ENCODE peak calls at places on chromosomes 2 and 18, in four cellular contexts. One of them, this sample, is unnamed.
A peak's percentile ranks its signal among the peaks of the same experiment; 100 is the strongest.

GRCh38 chr2:241730679-241731293 is 3.6 kb upstream of the D2HGDH start:
- DNase-seq in stimulated activated CD8-positive, alpha-beta memory T cell treated with anti-CD3 and anti-CD28 coated beads, Interleukin-12 subunit alpha, Interleukin-12 subunit beta, amount 100 ng/mL, for 4 hours: no peak
- DNase-seq in COR-L47: no peak
- DNase-seq in AG04450: no peak
- DNase-seq in this sample: no peak

GRCh38 chr18:24982831-24983230 is 369.1 kb downstream of the ZNF521 start:
- DNase-seq in stimulated activated CD8-positive, alpha-beta memory T cell treated with anti-CD3 and anti-CD28 coated beads, Interleukin-12 subunit alpha, Interleukin-12 subunit beta, amount 100 ng/mL, for 4 hours: no peak
- DNase-seq in COR-L47: no peak
- DNase-seq in AG04450: no peak
- DNase-seq in this sample: no peak

GRCh38 chr2:236946871-236947270 is 138.8 kb upstream of the COPS8 start:
- DNase-seq in stimulated activated CD8-positive, alpha-beta memory T cell treated with anti-CD3 and anti-CD28 coated beads, Interleukin-12 subunit alpha, Interleukin-12 subunit beta, amount 100 ng/mL, for 4 hours: no peak
- DNase-seq in COR-L47: no peak
- DNase-seq in AG04450: no peak
- DNase-seq in this sample: no peak

GRCh38 chr2:36584148-36584794 is 13.7 kb downstream of the FEZ2 start:
- DNase-seq in stimulated activated CD8-positive, alpha-beta memory T cell treated with anti-CD3 and anti-CD28 coated beads, Interleukin-12 subunit alpha, Interleukin-12 subunit beta, amount 100 ng/mL, for 4 hours: no peak
- DNase-seq in COR-L47: no peak
- DNase-seq in AG04450: no peak
- DNase-seq in this sample: no peak

GRCh38 chr2:224217233-224217961 is 178.3 kb upstream of the SERPINE2 start:
- DNase-seq in stimulated activated CD8-positive, alpha-beta memory T cell treated with anti-CD3 and anti-CD28 coated beads, Interleukin-12 subunit alpha, Interleukin-12 subunit beta, amount 100 ng/mL, for 4 hours: no peak
- DNase-seq in COR-L47: no peak
- DNase-seq in AG04450: no peak
- DNase-seq in this sample: no peak

GRCh38 chr18:6060149-6060548 is 164.8 kb upstream of the TMEM200C start:
- DNase-seq in stimulated activated CD8-positive, alpha-beta memory T cell treated with anti-CD3 and anti-CD28 coated beads, Interleukin-12 subunit alpha, Interleukin-12 subunit beta, amount 100 ng/mL, for 4 hours: no peak
- DNase-seq in COR-L47: no peak
- DNase-seq in AG04450: no peak
- DNase-seq in this sample: no peak

GRCh38 chr2:210072493-210072892 is 70.1 kb downstream of the RPE start:
- DNase-seq in stimulated activated CD8-positive, alpha-beta memory T cell treated with anti-CD3 and anti-CD28 coated beads, Interleukin-12 subunit alpha, Interleukin-12 subunit beta, amount 100 ng/mL, for 4 hours: no peak
- DNase-seq in COR-L47: no peak
- DNase-seq in AG04450: no peak
- DNase-seq in this sample: no peak

GRCh38 chr2:108548221-108549003 is 14.1 kb downstream of the LIMS1 start:
- DNase-seq in stimulated activated CD8-positive, alpha-beta memory T cell treated with anti-CD3 and anti-CD28 coated beads, Interleukin-12 subunit alpha, Interleukin-12 subunit beta, amount 100 ng/mL, for 4 hours: no peak
- DNase-seq in COR-L47: no peak
- DNase-seq in AG04450: no peak
- DNase-seq in this sample: no peak

GRCh38 chr18:77320960-77321559 is 71.4 kb downstream of the GALR1 start:
- DNase-seq in stimulated activated CD8-positive, alpha-beta memory T cell treated with anti-CD3 and anti-CD28 coated beads, Interleukin-12 subunit alpha, Interleukin-12 subunit beta, amount 100 ng/mL, for 4 hours: no peak
- DNase-seq in COR-L47: no peak
- DNase-seq in AG04450: no peak
- DNase-seq in this sample: no peak

GRCh38 chr2:132646805-132647115 is 23.2 kb downstream of the LYPD1 start:
- DNase-seq in stimulated activated CD8-positive, alpha-beta memory T cell treated with anti-CD3 and anti-CD28 coated beads, Interleukin-12 subunit alpha, Interleukin-12 subunit beta, amount 100 ng/mL, for 4 hours: no peak
- DNase-seq in COR-L47: no peak
- DNase-seq in AG04450: no peak
- DNase-seq in this sample: no peak

GRCh38 chr2:179622122-179622521 is 239.3 kb downstream of the ZNF385B start:
- DNase-seq in stimulated activated CD8-positive, alpha-beta memory T cell treated with anti-CD3 and anti-CD28 coated beads, Interleukin-12 subunit alpha, Interleukin-12 subunit beta, amount 100 ng/mL, for 4 hours: no peak
- DNase-seq in COR-L47: no peak
- DNase-seq in AG04450: no peak
- DNase-seq in this sample: no peak

GRCh38 chr2:220078439-220078838 is 451.0 kb downstream of the SLC4A3 start:
- DNase-seq in stimulated activated CD8-positive, alpha-beta memory T cell treated with anti-CD3 and anti-CD28 coated beads, Interleukin-12 subunit alpha, Interleukin-12 subunit beta, amount 100 ng/mL, for 4 hours: no peak
- DNase-seq in COR-L47: no peak
- DNase-seq in AG04450: no peak
- DNase-seq in this sample: no peak

GRCh38 chr2:221563601-221564000 is 8.5 kb downstream of the EPHA4 start:
- DNase-seq in stimulated activated CD8-positive, alpha-beta memory T cell treated with anti-CD3 and anti-CD28 coated beads, Interleukin-12 subunit alpha, Interleukin-12 subunit beta, amount 100 ng/mL, for 4 hours: no peak
- DNase-seq in COR-L47: no peak
- DNase-seq in AG04450: no peak
- DNase-seq in this sample: no peak

GRCh38 chr2:177474904-177475474 is 82.4 kb downstream of the AGPS start:
- DNase-seq in stimulated activated CD8-positive, alpha-beta memory T cell treated with anti-CD3 and anti-CD28 coated beads, Interleukin-12 subunit alpha, Interleukin-12 subunit beta, amount 100 ng/mL, for 4 hours: no peak
- DNase-seq in COR-L47: no peak
- DNase-seq in AG04450: no peak
- DNase-seq in this sample: no peak

GRCh38 chr2:43086451-43087221 is 139.8 kb downstream of the ZFP36L2 start:
- DNase-seq in stimulated activated CD8-positive, alpha-beta memory T cell treated with anti-CD3 and anti-CD28 coated beads, Interleukin-12 subunit alpha, Interleukin-12 subunit beta, amount 100 ng/mL, for 4 hours: no peak
- DNase-seq in COR-L47: no peak
- DNase-seq in AG04450: peak; percentile 98
- DNase-seq in this sample: peak; percentile 37

GRCh38 chr2:88658318-88658717 is 31.1 kb upstream of the EIF2AK3 start:
- DNase-seq in stimulated activated CD8-positive, alpha-beta memory T cell treated with anti-CD3 and anti-CD28 coated beads, Interleukin-12 subunit alpha, Interleukin-12 subunit beta, amount 100 ng/mL, for 4 hours: no peak
- DNase-seq in COR-L47: no peak
- DNase-seq in AG04450: no peak
- DNase-seq in this sample: no peak

GRCh38 chr18:63444567-63444966 is 22.3 kb upstream of the VPS4B start:
- DNase-seq in stimulated activated CD8-positive, alpha-beta memory T cell treated with anti-CD3 and anti-CD28 coated beads, Interleukin-12 subunit alpha, Interleukin-12 subunit beta, amount 100 ng/mL, for 4 hours: no peak
- DNase-seq in COR-L47: no peak
- DNase-seq in AG04450: no peak
- DNase-seq in this sample: peak; percentile 31

GRCh38 chr18:37341016-37341415 is 224.6 kb downstream of the CELF4 start:
- DNase-seq in stimulated activated CD8-positive, alpha-beta memory T cell treated with anti-CD3 and anti-CD28 coated beads, Interleukin-12 subunit alpha, Interleukin-12 subunit beta, amount 100 ng/mL, for 4 hours: no peak
- DNase-seq in COR-L47: peak; percentile 49
- DNase-seq in AG04450: no peak
- DNase-seq in this sample: no peak

GRCh38 chr2:169734172-169734847 is 678 bp downstream of the KLHL23 start:
- DNase-seq in stimulated activated CD8-positive, alpha-beta memory T cell treated with anti-CD3 and anti-CD28 coated beads, Interleukin-12 subunit alpha, Interleukin-12 subunit beta, amount 100 ng/mL, for 4 hours: no peak
- DNase-seq in COR-L47: peak; percentile 48
- DNase-seq in AG04450: no peak
- DNase-seq in this sample: peak; percentile 90

GRCh38 chr2:109448946-109449788 is 164.6 kb downstream of the SEPTIN10 start:
- DNase-seq in stimulated activated CD8-positive, alpha-beta memory T cell treated with anti-CD3 and anti-CD28 coated beads, Interleukin-12 subunit alpha, Interleukin-12 subunit beta, amount 100 ng/mL, for 4 hours: no peak
- DNase-seq in COR-L47: no peak
- DNase-seq in AG04450: no peak
- DNase-seq in this sample: peak; percentile 68

GRCh38 chr2:169038338-169038757 is 7.2 kb upstream of the ABCB11 start:
- DNase-seq in stimulated activated CD8-positive, alpha-beta memory T cell treated with anti-CD3 and anti-CD28 coated beads, Interleukin-12 subunit alpha, Interleukin-12 subunit beta, amount 100 ng/mL, for 4 hours: no peak
- DNase-seq in COR-L47: no peak
- DNase-seq in AG04450: no peak
- DNase-seq in this sample: no peak

GRCh38 chr2:37417321-37417720 is 72.9 kb downstream of the QPCT start:
- DNase-seq in stimulated activated CD8-positive, alpha-beta memory T cell treated with anti-CD3 and anti-CD28 coated beads, Interleukin-12 subunit alpha, Interleukin-12 subunit beta, amount 100 ng/mL, for 4 hours: no peak
- DNase-seq in COR-L47: no peak
- DNase-seq in AG04450: peak; percentile 23
- DNase-seq in this sample: no peak

GRCh38 chr2:126970583-126970982 is 71.9 kb downstream of the TEX51 start:
- DNase-seq in stimulated activated CD8-positive, alpha-beta memory T cell treated with anti-CD3 and anti-CD28 coated beads, Interleukin-12 subunit alpha, Interleukin-12 subunit beta, amount 100 ng/mL, for 4 hours: no peak
- DNase-seq in COR-L47: no peak
- DNase-seq in AG04450: no peak
- DNase-seq in this sample: no peak

GRCh38 chr2:86238354-86238753 is 39.1 kb downstream of the MRPL35 start:
- DNase-seq in stimulated activated CD8-positive, alpha-beta memory T cell treated with anti-CD3 and anti-CD28 coated beads, Interleukin-12 subunit alpha, Interleukin-12 subunit beta, amount 100 ng/mL, for 4 hours: peak; percentile 6
- DNase-seq in COR-L47: no peak
- DNase-seq in AG04450: no peak
- DNase-seq in this sample: no peak

GRCh38 chr18:217532-218334 is 50.1 kb downstream of the THOC1 start:
- DNase-seq in stimulated activated CD8-positive, alpha-beta memory T cell treated with anti-CD3 and anti-CD28 coated beads, Interleukin-12 subunit alpha, Interleukin-12 subunit beta, amount 100 ng/mL, for 4 hours: no peak
- DNase-seq in COR-L47: no peak
- DNase-seq in AG04450: no peak
- DNase-seq in this sample: no peak

GRCh38 chr2:217399288-217399687 is 539.4 kb upstream of the TNP1 start:
- DNase-seq in stimulated activated CD8-positive, alpha-beta memory T cell treated with anti-CD3 and anti-CD28 coated beads, Interleukin-12 subunit alpha, Interleukin-12 subunit beta, amount 100 ng/mL, for 4 hours: no peak
- DNase-seq in COR-L47: no peak
- DNase-seq in AG04450: peak; percentile 41
- DNase-seq in this sample: no peak

GRCh38 chr2:1707771-1708351 is 36.5 kb downstream of the PXDN start:
- DNase-seq in stimulated activated CD8-positive, alpha-beta memory T cell treated with anti-CD3 and anti-CD28 coated beads, Interleukin-12 subunit alpha, Interleukin-12 subunit beta, amount 100 ng/mL, for 4 hours: no peak
- DNase-seq in COR-L47: peak; percentile 83
- DNase-seq in AG04450: peak; percentile 60
- DNase-seq in this sample: peak; percentile 71

GRCh38 chr2:219508933-219509779 is 5.1 kb upstream of the ASIC4 start:
- DNase-seq in stimulated activated CD8-positive, alpha-beta memory T cell treated with anti-CD3 and anti-CD28 coated beads, Interleukin-12 subunit alpha, Interleukin-12 subunit beta, amount 100 ng/mL, for 4 hours: no peak
- DNase-seq in COR-L47: peak; percentile 19
- DNase-seq in AG04450: no peak
- DNase-seq in this sample: peak; percentile 53

GRCh38 chr18:9809686-9810085 is 76.1 kb upstream of the TXNDC2 start:
- DNase-seq in stimulated activated CD8-positive, alpha-beta memory T cell treated with anti-CD3 and anti-CD28 coated beads, Interleukin-12 subunit alpha, Interleukin-12 subunit beta, amount 100 ng/mL, for 4 hours: no peak
- DNase-seq in COR-L47: no peak
- DNase-seq in AG04450: no peak
- DNase-seq in this sample: no peak

GRCh38 chr2:9965119-9965822 is 13.8 kb downstream of the GRHL1 start:
- DNase-seq in stimulated activated CD8-positive, alpha-beta memory T cell treated with anti-CD3 and anti-CD28 coated beads, Interleukin-12 subunit alpha, Interleukin-12 subunit beta, amount 100 ng/mL, for 4 hours: no peak
- DNase-seq in COR-L47: no peak
- DNase-seq in AG04450: no peak
- DNase-seq in this sample: no peak

GRCh38 chr2:170425291-170425751 is 247.4 kb downstream of the MYO3B start:
- DNase-seq in stimulated activated CD8-positive, alpha-beta memory T cell treated with anti-CD3 and anti-CD28 coated beads, Interleukin-12 subunit alpha, Interleukin-12 subunit beta, amount 100 ng/mL, for 4 hours: no peak
- DNase-seq in COR-L47: no peak
- DNase-seq in AG04450: no peak
- DNase-seq in this sample: no peak

GRCh38 chr2:240708457-240708856 is 16.8 kb downstream of the AQP12A start:
- DNase-seq in stimulated activated CD8-positive, alpha-beta memory T cell treated with anti-CD3 and anti-CD28 coated beads, Interleukin-12 subunit alpha, Interleukin-12 subunit beta, amount 100 ng/mL, for 4 hours: no peak
- DNase-seq in COR-L47: no peak
- DNase-seq in AG04450: no peak
- DNase-seq in this sample: no peak

GRCh38 chr2:201264472-201265173 is 4.3 kb downstream of the CASP8 start:
- DNase-seq in stimulated activated CD8-positive, alpha-beta memory T cell treated with anti-CD3 and anti-CD28 coated beads, Interleukin-12 subunit alpha, Interleukin-12 subunit beta, amount 100 ng/mL, for 4 hours: no peak
- DNase-seq in COR-L47: no peak
- DNase-seq in AG04450: no peak
- DNase-seq in this sample: no peak

GRCh38 chr2:54423213-54423612 is 32.9 kb upstream of the SPTBN1 start:
- DNase-seq in stimulated activated CD8-positive, alpha-beta memory T cell treated with anti-CD3 and anti-CD28 coated beads, Interleukin-12 subunit alpha, Interleukin-12 subunit beta, amount 100 ng/mL, for 4 hours: no peak
- DNase-seq in COR-L47: no peak
- DNase-seq in AG04450: no peak
- DNase-seq in this sample: no peak

GRCh38 chr2:38935568-38936172 is 46.0 kb downstream of the ARHGEF33 start:
- DNase-seq in stimulated activated CD8-positive, alpha-beta memory T cell treated with anti-CD3 and anti-CD28 coated beads, Interleukin-12 subunit alpha, Interleukin-12 subunit beta, amount 100 ng/mL, for 4 hours: no peak
- DNase-seq in COR-L47: no peak
- DNase-seq in AG04450: no peak
- DNase-seq in this sample: no peak

GRCh38 chr2:12493031-12493513 is 223.7 kb upstream of the TRIB2 start:
- DNase-seq in stimulated activated CD8-positive, alpha-beta memory T cell treated with anti-CD3 and anti-CD28 coated beads, Interleukin-12 subunit alpha, Interleukin-12 subunit beta, amount 100 ng/mL, for 4 hours: no peak
- DNase-seq in COR-L47: no peak
- DNase-seq in AG04450: peak; percentile 60
- DNase-seq in this sample: no peak

This sample was measured in upper lobe of left lung.